ENCODE peak calls at places on chromosomes 4 and X, in six cellular contexts. Q is adrenal gland, R is colonic mucosa, N is AG09319, I is glutamatergic neuron, F is GM06990. K is an unnamed sample.

GRCh38 chrX:110414679-110415439 is 56.2 kb downstream of the RTL9 start:
- DNase-seq in Q (no peak), R (no peak), N (no peak), I (no peak), F (peak; percentile 18), K (peak; percentile 4)

GRCh38 chrX:149837639-149838038 is 43.3 kb upstream of the MAGEA8 start:
- DNase-seq in Q (no peak), R (no peak), N (no peak), I (no peak), F (no peak), K (no peak)

GRCh38 chrX:133921764-133922389 is 63.5 kb downstream of the GPC3 start:
- DNase-seq in Q (peak; percentile 39), R (peak; percentile 62), N (no peak), I (peak; percentile 72), F (no peak), K (peak; percentile 11)

GRCh38 chrX:85836868-85837267 is 210.5 kb downstream of the CHM start:
- DNase-seq in Q (peak; percentile 20), R (no peak), N (peak; percentile 3), I (no peak), F (no peak), K (no peak)

GRCh38 chr4:180823116-180823515 is 1420.1 kb upstream of the TENM3 start:
- DNase-seq in Q (no peak), R (no peak), N (no peak), I (no peak), F (no peak), K (no peak)

GRCh38 chr4:138645289-138645688 is 370.3 kb upstream of the NOCT start:
- DNase-seq in Q (no peak), R (no peak), N (no peak), I (no peak), F (no peak), K (no peak)

GRCh38 chr4:67371563-67371962 is 173.7 kb downstream of the CENPC start:
- DNase-seq in Q (no peak), R (no peak), N (no peak), I (no peak), F (no peak), K (no peak)

GRCh38 chr4:145840162-145840768 is 98.4 kb downstream of the ZNF827 start:
- DNase-seq in Q (no peak), R (no peak), N (no peak), I (no peak), F (no peak), K (peak; percentile 37)

GRCh38 chr4:61064636-61065035 is 135.5 kb upstream of the ADGRL3 start:
- DNase-seq in Q (no peak), R (no peak), N (no peak), I (no peak), F (no peak), K (no peak)

GRCh38 chrX:43847352-43847751 is 34.9 kb downstream of the MAOB start:
- DNase-seq in Q (no peak), R (no peak), N (no peak), I (no peak), F (no peak), K (no peak)

GRCh38 chrX:153388722-153389459 is 12.3 kb downstream of the PNMA6E start:
- DNase-seq in Q (peak; percentile 9), R (peak; percentile 11), N (no peak), I (no peak), F (no peak), K (no peak)

GRCh38 chrX:110341189-110342035 is 17.2 kb upstream of the RTL9 start:
- DNase-seq in Q (no peak), R (no peak), N (peak; percentile 66), I (no peak), F (peak; percentile 37), K (peak; percentile 6)

GRCh38 chrX:122270809-122271494 is 913.1 kb upstream of the GRIA3 start:
- DNase-seq in Q (no peak), R (no peak), N (no peak), I (no peak), F (no peak), K (no peak)

GRCh38 chr4:77852892-77853495 is 9.6 kb upstream of the MRPL1 start:
- DNase-seq in Q (no peak), R (peak; percentile 25), N (no peak), I (no peak), F (peak; percentile 14), K (peak; percentile 44)

GRCh38 chr4:173191623-173192041 is 23.0 kb downstream of the GALNT7 start:
- DNase-seq in Q (no peak), R (no peak), N (no peak), I (no peak), F (no peak), K (no peak)

GRCh38 chrX:134431894-134432293 is 28.1 kb upstream of the HPRT1 start:
- DNase-seq in Q (no peak), R (no peak), N (no peak), I (no peak), F (no peak), K (no peak)

GRCh38 chrX:149648932-149649331 is 17.3 kb upstream of the TMEM185A start:
- DNase-seq in Q (no peak), R (no peak), N (no peak), I (no peak), F (no peak), K (no peak)

GRCh38 chrX:74132265-74132664 is 171.7 kb upstream of the ZCCHC13 start:
- DNase-seq in Q (no peak), R (no peak), N (no peak), I (no peak), F (no peak), K (no peak)

GRCh38 chr4:184826315-184827266 is 823 bp upstream of the ACSL1 start:
- DNase-seq in Q (peak; percentile 51), R (peak; percentile 44), N (no peak), I (peak; percentile 37), F (peak; percentile 82), K (peak; percentile 72)

GRCh38 chr4:158131037-158131436 is 41.8 kb downstream of the GASK1B start:
- DNase-seq in Q (no peak), R (no peak), N (peak; percentile 63), I (no peak), F (no peak), K (no peak)

GRCh38 chr4:154332681-154333421 is 158.7 kb downstream of the DCHS2 start:
- DNase-seq in Q (peak; percentile 37), R (peak; percentile 20), N (no peak), I (peak; percentile 71), F (peak; percentile 7), K (peak; percentile 12)

GRCh38 chr4:13872145-13872544 is 244.6 kb upstream of the BOD1L1 start:
- DNase-seq in Q (no peak), R (no peak), N (no peak), I (no peak), F (no peak), K (no peak)

GRCh38 chr4:74623041-74623440 is 171.3 kb downstream of the BTC start:
- DNase-seq in Q (no peak), R (peak; percentile 47), N (no peak), I (no peak), F (no peak), K (peak; percentile 23)

GRCh38 chr4:157897971-157898370 is 274.9 kb downstream of the GASK1B start:
- DNase-seq in Q (no peak), R (no peak), N (no peak), I (no peak), F (no peak), K (no peak)

GRCh38 chrX:74419861-74420193 is 1.5 kb upstream of the SLC16A2 start:
- DNase-seq in Q (peak; percentile 24), R (no peak), N (no peak), I (peak; percentile 19), F (no peak), K (no peak)

GRCh38 chr4:151674804-151675290 is 86.0 kb downstream of the GATB start:
- DNase-seq in Q (peak; percentile 51), R (peak; percentile 56), N (no peak), I (peak; percentile 58), F (no peak), K (no peak)
- TF ChIP-seq CTCF in Q (peak; percentile 32), R (no peak), N (no peak), I (no peak), F (no peak), K (no peak)

GRCh38 chrX:42362219-42362618 is 415.7 kb downstream of the PPP1R2C start:
- DNase-seq in Q (no peak), R (no peak), N (no peak), I (no peak), F (no peak), K (no peak)
- TF ChIP-seq CTCF in Q (no peak), R (no peak), N (no peak), I (no peak), F (no peak), K (no peak)

DNA sequence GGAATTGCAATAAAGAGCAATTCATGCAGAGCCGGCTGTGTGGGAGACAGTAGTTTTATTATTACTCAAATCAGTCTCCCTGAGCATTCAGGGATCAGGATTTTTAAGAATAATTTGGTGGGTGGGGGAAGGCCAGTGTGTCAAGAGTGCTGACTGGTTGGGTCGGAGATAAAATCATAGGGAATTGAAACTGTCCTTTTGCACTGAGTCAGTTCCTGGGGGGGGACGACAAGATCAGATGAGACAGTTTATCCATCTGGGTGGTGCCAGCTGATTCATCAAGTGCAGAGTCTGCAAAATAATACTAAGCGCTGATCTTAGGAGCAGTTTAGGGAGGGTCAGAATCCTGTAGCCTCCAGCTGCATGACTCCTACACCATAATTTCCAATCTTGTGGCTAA is 502.4 kb downstream of the NLGN4X start:
- DNase-seq in Q (peak; percentile 23), R (no peak), N (no peak), I (no peak), F (peak; percentile 12), K (no peak)
- TF ChIP-seq CTCF in Q (no peak), R (no peak), N (no peak), I (no peak), F (no peak), K (no peak)

GRCh38 chr4:25442863-25443307 is 65.8 kb downstream of the ANAPC4 start:
- DNase-seq in Q (no peak), R (no peak), N (no peak), I (no peak), F (no peak), K (no peak)

GRCh38 chr4:25440478-25441030 is 63.5 kb downstream of the ANAPC4 start:
- DNase-seq in Q (peak; percentile 57), R (no peak), N (no peak), I (no peak), F (no peak), K (no peak)

GRCh38 chr4:25443851-25444250 is 66.8 kb downstream of the ANAPC4 start:
- DNase-seq in Q (no peak), R (no peak), N (no peak), I (no peak), F (no peak), K (no peak)

GRCh38 chr4:25439913-25440477 is 62.9 kb downstream of the ANAPC4 start:
- DNase-seq in Q (peak; percentile 85), R (peak; percentile 74), N (peak; percentile 15), I (peak; percentile 55), F (no peak), K (peak; percentile 70)

DNA sequence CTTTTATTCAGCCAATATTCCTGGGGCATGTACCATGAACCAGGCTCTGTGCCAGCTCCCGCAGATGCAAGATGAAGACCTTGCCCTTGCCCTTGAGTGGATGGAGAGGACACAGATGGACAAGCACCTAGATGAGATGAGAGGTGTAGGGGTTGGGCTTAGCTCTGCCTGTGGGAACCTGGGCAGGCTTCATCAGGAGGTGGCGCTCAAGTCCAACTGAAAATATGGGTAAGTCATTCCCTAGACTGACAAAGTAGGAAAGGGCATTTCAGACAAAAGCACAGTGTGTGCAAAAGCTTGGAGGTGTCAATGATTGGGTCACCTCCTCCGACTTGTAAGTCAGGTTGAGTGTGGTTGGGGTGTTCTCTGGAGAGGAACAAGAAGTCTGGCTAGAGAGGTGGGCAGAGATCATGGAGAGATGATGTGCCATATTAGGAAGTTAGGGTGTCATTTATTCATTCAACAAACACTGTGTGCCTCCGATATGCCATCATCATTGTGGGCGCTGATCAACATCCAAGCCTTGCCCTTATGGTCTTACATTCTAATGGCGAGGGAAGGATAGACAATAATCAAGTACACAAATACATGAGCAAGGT is 64.6 kb downstream of the ANAPC4 start:
- DNase-seq in Q (peak; percentile 74), R (peak; percentile 59), N (no peak), I (peak; percentile 72), F (no peak), K (peak; percentile 33)
- TF ChIP-seq CTCF in Q (peak; percentile 72), R (peak; percentile 46), N (peak; percentile 58), I (peak; percentile 13), F (peak; percentile 69), K (peak; percentile 52)

K was measured in GM20000.